ENCODE peak calls at places on chromosomes 1 and 21, in eight cellular contexts. I is activated T-helper 1 cell treated with Interleukin-2 at 50 U/mL for 16 hours; E is ovary; A is HS-5; L is CD4-positive, alpha-beta T cell; D is RPMI7951; G is NCI-H446 treated with DMSO at 0.1 percent for 48 hours; V is sigmoid colon. K is an unnamed sample.

GRCh38 chr1:32525053-32525452 is 14.2 kb upstream of the ZBTB8A start:
- DNase-seq in D (no peak), V (no peak), G (no peak), A (no peak), E (no peak), I (no peak), L (no peak), K (no peak)

GRCh38 chr1:22738522-22738921 is 27.9 kb downstream of the EPHB2 start:
- DNase-seq in G (no peak), A (no peak), V (no peak), I (no peak), D (no peak), L (no peak), E (no peak), K (no peak)

GRCh38 chr1:77991638-77992037 is 12.8 kb upstream of the FUBP1 start:
- DNase-seq in V (no peak), A (no peak), L (no peak), G (no peak), I (no peak), E (no peak), D (no peak), K (no peak)

GRCh38 chr21:37228003-37228400 is 39.1 kb downstream of the VPS26C start:
- DNase-seq in V (no peak), I (no peak), D (no peak), G (no peak), A (no peak), L (no peak), E (no peak), K (no peak)

GRCh38 chr1:1021010-1021845 is 1.3 kb downstream of the AGRN start:
- DNase-seq in D (peak; percentile 91), A (no peak), L (no peak), I (no peak), V (peak; percentile 83), G (peak; percentile 49), E (peak; percentile 55), K (no peak)

GRCh38 chr1:29674625-29675326 is 438.5 kb downstream of the PTPRU start:
- DNase-seq in L (no peak), E (peak; percentile 1), I (no peak), D (no peak), A (no peak), G (no peak), V (no peak), K (peak; percentile 64)

GRCh38 chr1:247576514-247576913 is 11.6 kb upstream of the OR2G2 start:
- DNase-seq in A (no peak), I (no peak), E (no peak), D (no peak), G (no peak), V (no peak), L (no peak), K (no peak)

GRCh38 chr1:176691251-176692228 is 228.6 kb downstream of the PAPPA2 start:
- DNase-seq in L (no peak), A (peak; percentile 29), I (no peak), G (peak; percentile 79), E (no peak), D (peak; percentile 44), V (peak; percentile 69), K (no peak)

GRCh38 chr1:1194723-1195122 is 11.7 kb downstream of the TNFRSF18 start:
- DNase-seq in A (no peak), L (no peak), V (no peak), D (no peak), G (no peak), E (no peak), I (no peak), K (no peak)

GRCh38 chr1:97870574-97870973 is 50.3 kb downstream of the DPYD start:
- DNase-seq in G (no peak), A (no peak), D (peak; percentile 31), E (no peak), V (no peak), L (no peak), I (no peak), K (no peak)

GRCh38 chr1:5286244-5286643 is 631.8 kb downstream of the AJAP1 start:
- DNase-seq in I (peak; percentile 31), D (no peak), A (no peak), G (no peak), V (no peak), L (peak; percentile 34), E (no peak), K (no peak)

GRCh38 chr1:25661043-25661807 is 44.6 kb downstream of the MAN1C1 start:
- DNase-seq in A (no peak), D (peak; percentile 37), E (no peak), G (no peak), I (no peak), V (no peak), L (no peak), K (no peak)

GRCh38 chr1:229209816-229210215 is 61.1 kb upstream of the RAB4A start:
- DNase-seq in D (no peak), G (no peak), E (peak; percentile 53), L (no peak), A (no peak), I (no peak), V (no peak), K (no peak)

GRCh38 chr21:37658121-37658993 is 257.9 kb downstream of the KCNJ6 start:
- DNase-seq in G (no peak), E (no peak), A (no peak), D (no peak), I (no peak), L (no peak), V (no peak), K (no peak)

GRCh38 chr1:185483647-185484450 is 166.8 kb upstream of the IVNS1ABP start:
- DNase-seq in L (no peak), D (peak; percentile 86), A (peak; percentile 41), V (no peak), I (no peak), G (no peak), E (no peak), K (no peak)

GRCh38 chr1:223033658-223034057 is 109.4 kb downstream of the TLR5 start:
- DNase-seq in G (no peak), D (no peak), A (no peak), E (no peak), L (no peak), V (no peak), I (no peak), K (no peak)

GRCh38 chr21:25569084-25569483 is 38.2 kb downstream of the MRPL39 start:
- DNase-seq in E (no peak), V (no peak), A (no peak), G (no peak), I (no peak), D (no peak), L (no peak), K (no peak)

GRCh38 chr1:56068210-56068609 is 511.2 kb downstream of the PLPP3 start:
- DNase-seq in G (no peak), A (no peak), E (no peak), I (no peak), V (no peak), L (no peak), D (peak; percentile 60), K (no peak)

K was measured in chondrocyte.